ENCODE peak calls at places on chromosomes 7 and 10, in seven cellular contexts. R is sigmoid colon, T is psoas muscle, Q is PC-9, J is hepatocyte, P is left ventricle myocardium inferior, W is heart right ventricle. V is an unnamed sample. For H3K36me3, the result is how much of the 10 kb centered on the place peaks cover.

GRCh38 chr10:108180883-108181282 is 1016.4 kb upstream of the SORCS1 start:
- DNase-seq in R (no peak), T (no peak), Q (no peak), J (peak), P (no peak), W (no peak), V (no peak)

GRCh38 chr10:86868353-86868752 is 89.1 kb downstream of the MMRN2 start:
- DNase-seq in R (no peak), T (no peak), Q (no peak), J (peak), P (no peak), W (peak), V (no peak)

GRCh38 chr7:128270799-128271411 is 29.8 kb downstream of the LEP start:
- DNase-seq in R (no peak), T (no peak), Q (no peak), J (no peak), P (peak), W (no peak), V (no peak)

GRCh38 chr7:55524558-55525310 is 47.6 kb downstream of the VOPP1 start:
- DNase-seq in R (no peak), T (no peak), Q (no peak), J (no peak), P (no peak), W (no peak), V (no peak)

GRCh38 chr7:69047166-69047760 is 551.0 kb upstream of the AUTS2 start:
- DNase-seq in R (no peak), T (no peak), Q (no peak), J (no peak), P (no peak), W (no peak), V (no peak)

GRCh38 chr10:45442670-45443069 is 68.7 kb downstream of the ALOX5 start:
- DNase-seq in R (no peak), T (no peak), Q (no peak), J (no peak), P (no peak), W (no peak), V (peak)

GRCh38 chr7:142469653-142470335 is 211.9 kb upstream of the PRSS58 start:
- DNase-seq in R (no peak), T (no peak), Q (no peak), J (no peak), P (no peak), W (no peak), V (no peak)

GRCh38 chr10:30694492-30695228 is 65.1 kb upstream of the LYZL2 start:
- DNase-seq in R (no peak), T (no peak), Q (no peak), J (no peak), P (no peak), W (no peak), V (no peak)

GRCh38 chr10:33290286-33291052 is 44.0 kb downstream of the NRP1 start:
- DNase-seq in R (no peak), T (no peak), Q (peak), J (no peak), P (no peak), W (no peak), V (no peak)

GRCh38 chr7:91784469-91784868 is 96.0 kb downstream of the MTERF1 start:
- DNase-seq in R (no peak), T (no peak), Q (peak), J (peak), P (no peak), W (no peak), V (no peak)

GRCh38 chr10:102068216-102068615 is 3.1 kb downstream of the HPS6 start:
- DNase-seq in R (peak), T (peak), Q (no peak), J (peak), P (no peak), W (peak), V (no peak)

GRCh38 chr10:45379891-45380540 is 6.0 kb downstream of the ALOX5 start:
- DNase-seq in R (peak), T (no peak), Q (no peak), J (no peak), P (peak), W (no peak), V (no peak)

GRCh38 chr10:201328-201771 is 66.1 kb downstream of the ZMYND11 start:
- DNase-seq in R (no peak), T (no peak), Q (no peak), J (no peak), P (no peak), W (no peak), V (no peak)

GRCh38 chr7:17305387-17306171 is 7.1 kb downstream of the AHR start:
- DNase-seq in R (no peak), T (no peak), Q (no peak), J (no peak), P (no peak), W (no peak), V (no peak)

GRCh38 chr10:20267734-20268133 is 451.5 kb downstream of the PLXDC2 start:
- DNase-seq in R (no peak), T (no peak), Q (no peak), J (no peak), P (no peak), W (no peak), V (no peak)

GRCh38 chr7:28002638-28003037 is 178.0 kb downstream of the JAZF1 start:
- DNase-seq in R (no peak), T (no peak), Q (no peak), J (peak), P (no peak), W (no peak), V (no peak)

GRCh38 chr7:47586925-47587324 is 5.0 kb upstream of the TNS3 start:
- DNase-seq in R (no peak), T (no peak), Q (peak), J (peak), P (no peak), W (no peak), V (no peak)

GRCh38 chr7:17434841-17435692 is 136.6 kb downstream of the AHR start:
- DNase-seq in R (no peak), T (no peak), Q (no peak), J (no peak), P (no peak), W (no peak), V (no peak)

GRCh38 chr10:230758-231157 is 95.5 kb downstream of the ZMYND11 start:
- DNase-seq in R (no peak), T (no peak), Q (no peak), J (no peak), P (no peak), W (no peak), V (no peak)

GRCh38 chr7:116678812-116679211 is 6.8 kb downstream of the MET start:
- DNase-seq in R (no peak), T (no peak), Q (no peak), J (no peak), P (no peak), W (no peak), V (no peak)

DNA sequence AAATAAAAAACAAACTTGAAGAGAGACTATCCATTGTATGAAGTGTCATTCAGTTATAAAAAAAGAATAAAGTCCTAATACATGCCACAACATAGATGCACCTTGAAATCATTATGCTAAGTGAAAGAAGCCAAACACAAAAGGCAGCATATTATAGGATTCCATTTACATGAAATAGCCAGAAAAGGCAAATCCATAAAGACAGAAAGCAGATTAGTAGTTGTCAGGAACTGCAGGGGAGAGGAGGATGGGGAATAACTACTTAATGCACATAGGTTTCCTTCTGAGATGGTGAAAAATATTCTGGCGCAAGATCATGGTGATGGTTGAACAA is 6.6 kb upstream of the PON1 start:
- DNase-seq in R (no peak), T (no peak), Q (no peak), J (no peak), P (no peak), W (no peak), V (no peak)
- H3K4me3 ChIP-seq in R (no peak), T (peak), Q (no peak), J (no peak), P (peak), W (no peak), V (peak)

DNA sequence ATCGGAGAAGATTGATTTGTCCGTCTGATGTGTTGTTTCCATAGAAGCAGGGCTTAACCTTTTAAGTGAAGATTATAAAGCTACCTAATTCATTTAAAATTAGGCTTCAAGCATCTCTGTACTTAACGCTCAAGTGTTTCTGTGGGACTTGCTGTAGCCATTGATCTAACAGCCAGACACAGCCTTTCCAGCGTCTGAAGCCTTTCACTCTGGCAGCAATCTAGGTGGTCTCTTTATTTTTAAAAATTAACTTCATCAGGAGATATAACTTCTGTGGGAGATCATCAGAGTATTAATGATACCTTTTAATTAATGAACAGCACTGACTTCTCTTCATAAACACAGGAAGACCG is 88.1 kb downstream of the BEND7 start:
- DNase-seq in R (no peak), T (no peak), Q (no peak), J (no peak), P (no peak), W (no peak), V (no peak)
- TF ChIP-seq CTCF in R (no peak), T (no peak), Q (peak), J (no peak), P (peak), W (no peak), V (no peak)

GRCh38 chr7:100874577-100875355 is at the start of gene SRRT:
- DNase-seq in R (peak), T (peak), Q (peak), J (peak), P (peak), W (peak), V (peak)
- H3K36me3 ChIP-seq in R (under half), T (half or more), Q (under half), J (under half), P (half or more), W (under half), V (under half)

GRCh38 chr7:95398155-95398940 is 2.2 kb upstream of the PON3 start:
- DNase-seq in R (no peak), T (no peak), Q (no peak), J (peak), P (no peak), W (no peak), V (no peak)

GRCh38 chr7:95397381-95397780 is 1.2 kb upstream of the PON3 start:
- DNase-seq in R (no peak), T (no peak), Q (no peak), J (no peak), P (no peak), W (no peak), V (no peak)

GRCh38 chr7:95394370-95394769 is 1.8 kb downstream of the PON3 start:
- DNase-seq in R (no peak), T (no peak), Q (no peak), J (no peak), P (no peak), W (no peak), V (no peak)

GRCh38 chr7:95395755-95396135 is 430 bp downstream of the PON3 start:
- DNase-seq in R (no peak), T (no peak), Q (no peak), J (no peak), P (no peak), W (no peak), V (no peak)

GRCh38 chr7:95396136-95397032 is at the start of gene PON3:
- DNase-seq in R (peak), T (peak), Q (no peak), J (no peak), P (no peak), W (peak), V (no peak)
- H3K4me3 ChIP-seq in R (peak), T (peak), Q (peak), J (no peak), P (peak), W (peak), V (peak)

GRCh38 chr7:5677538-5678294 is 103.7 kb downstream of the RNF216 start:
- DNase-seq in R (peak), T (peak), Q (peak), J (peak), P (peak), W (peak), V (peak)

GRCh38 chr7:5679047-5679740 is 102.3 kb downstream of the RNF216 start:
- DNase-seq in R (no peak), T (no peak), Q (no peak), J (no peak), P (no peak), W (no peak), V (no peak)

GRCh38 chr7:5681423-5681822 is 100.0 kb downstream of the RNF216 start:
- DNase-seq in R (no peak), T (no peak), Q (no peak), J (no peak), P (no peak), W (no peak), V (no peak)

GRCh38 chr7:5679741-5680473 is 101.6 kb downstream of the RNF216 start:
- DNase-seq in R (peak), T (peak), Q (no peak), J (no peak), P (peak), W (peak), V (peak)

DNA sequence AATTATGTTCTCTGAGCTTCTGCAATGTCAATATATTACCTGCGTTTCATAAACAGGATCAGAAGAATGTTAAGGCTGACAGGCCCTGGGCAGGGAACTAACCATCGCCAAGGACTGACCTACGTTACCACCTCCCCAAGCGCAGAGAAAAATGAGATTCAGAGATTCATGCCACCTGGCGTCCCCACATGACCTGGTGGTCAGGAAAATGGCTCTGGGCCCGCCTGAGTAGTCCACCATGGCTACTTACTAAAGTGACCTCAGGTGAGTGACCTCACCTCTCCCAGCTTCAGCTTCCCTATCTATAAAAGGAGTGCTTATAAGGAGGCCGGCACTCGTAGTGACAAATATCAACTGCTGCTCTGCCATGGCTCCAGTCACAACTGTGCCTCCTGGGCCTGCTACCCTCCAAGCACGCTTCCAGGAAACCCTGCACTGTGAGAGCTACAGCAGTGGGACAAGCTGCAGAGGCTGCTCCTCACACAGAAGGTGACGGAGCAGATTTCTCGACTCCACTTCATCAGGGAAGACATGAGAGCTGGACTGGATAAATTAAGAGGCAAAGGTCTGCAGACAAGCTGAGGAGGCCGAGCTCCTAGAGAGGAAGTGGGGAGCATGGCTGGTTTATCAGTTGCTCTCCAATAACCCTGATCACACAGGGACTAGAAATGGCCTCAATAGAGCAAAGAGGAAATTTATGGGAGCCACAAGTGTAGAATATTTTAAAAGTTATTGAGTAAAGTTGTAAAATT is 103.0 kb downstream of the RNF216 start:
- DNase-seq in R (no peak), T (no peak), Q (no peak), J (no peak), P (no peak), W (no peak), V (no peak)
- TF ChIP-seq CTCF in R (no peak), T (no peak), Q (peak), J (no peak), P (no peak), W (no peak), V (peak)